ENCODE peak calls at places on chromosome 17, in six cellular contexts. F is NCI-H1048; T is central memory CD4-positive, alpha-beta T cell; R is NCI-H1092; V is SK-N-SH; C is COR-L47. A is an unnamed sample.

GRCh38 chr17:17391575-17392370 is 85.0 kb upstream of the MED9 start:
- DNase-seq in T (peak; percentile 73), C (no peak), F (no peak), R (no peak), V (no peak), A (no peak)

GRCh38 chr17:27615121-27615520 is 15.9 kb upstream of the LGALS9 start:
- DNase-seq in V (no peak), F (no peak), T (no peak), R (no peak), C (no peak), A (no peak)

GRCh38 chr17:80382446-80382845 is 32.5 kb upstream of the ENDOV start:
- DNase-seq in R (no peak), F (no peak), V (peak; percentile 44), T (no peak), C (no peak), A (no peak)

GRCh38 chr17:67116045-67116575 is 71.8 kb downstream of the CACNG1 start:
- DNase-seq in C (no peak), R (no peak), V (no peak), T (no peak), F (no peak), A (no peak)

GRCh38 chr17:69320908-69321238 is 6.1 kb downstream of the ABCA5 start:
- DNase-seq in V (no peak), T (no peak), F (no peak), R (no peak), C (no peak), A (no peak)

GRCh38 chr17:3974980-3975379 is 10.7 kb upstream of the ATP2A3 start:
- DNase-seq in R (no peak), T (no peak), F (no peak), V (no peak), C (no peak), A (no peak)

GRCh38 chr17:47179141-47179540 is 10.0 kb downstream of the CDC27 start:
- DNase-seq in V (no peak), R (no peak), T (no peak), F (no peak), C (no peak), A (no peak)

GRCh38 chr17:33871720-33872535 is 383.2 kb upstream of the CCL2 start:
- DNase-seq in R (no peak), C (peak; percentile 6), V (no peak), T (no peak), F (no peak), A (no peak)

GRCh38 chr17:39213852-39214251 is 11.9 kb downstream of the STAC2 start:
- DNase-seq in R (no peak), V (no peak), F (no peak), T (no peak), C (no peak), A (no peak)

GRCh38 chr17:49928826-49929475 is 40.0 kb upstream of the DLX4 start:
- DNase-seq in R (no peak), T (no peak), V (no peak), C (no peak), F (no peak), A (no peak)

GRCh38 chr17:5272313-5272712 is 9.8 kb upstream of the RABEP1 start:
- DNase-seq in R (no peak), V (peak; percentile 35), C (no peak), T (no peak), F (no peak), A (no peak)

GRCh38 chr17:36689089-36689667 is 87.8 kb downstream of the MRM1 start:
- DNase-seq in C (peak; percentile 15), T (no peak), F (no peak), V (no peak), R (no peak), A (no peak)

GRCh38 chr17:78235885-78236284 is 4.5 kb downstream of the TMEM235 start:
- DNase-seq in V (no peak), F (no peak), R (no peak), C (no peak), T (no peak), A (no peak)

GRCh38 chr17:7843536-7844291 is 9.7 kb downstream of the KDM6B start:
- DNase-seq in V (peak; percentile 84), C (peak; percentile 33), R (peak; percentile 67), F (peak; percentile 48), T (peak; percentile 93), A (peak; percentile 64)

GRCh38 chr17:74374786-74375185 is 7.5 kb downstream of the GPR142 start:
- DNase-seq in V (no peak), R (no peak), F (no peak), T (no peak), C (no peak), A (no peak)

GRCh38 chr17:35942588-35943186 is 826 bp downstream of the LYZL6 start:
- DNase-seq in T (no peak), R (no peak), V (no peak), F (no peak), C (no peak), A (no peak)

GRCh38 chr17:9037741-9038140 is 16.4 kb downstream of the NTN1 start:
- DNase-seq in T (no peak), F (no peak), C (no peak), R (no peak), V (no peak), A (no peak)

GRCh38 chr17:73089918-73090317 is 2.6 kb downstream of the SLC39A11 start:
- DNase-seq in T (no peak), V (no peak), C (no peak), R (no peak), F (no peak), A (no peak)

GRCh38 chr17:64118452-64118979 is 11.4 kb downstream of the ERN1 start:
- DNase-seq in V (no peak), C (peak; percentile 73), T (no peak), R (peak; percentile 68), F (no peak), A (peak; percentile 41)

GRCh38 chr17:39676198-39676819 is 8.1 kb downstream of the PNMT start:
- DNase-seq in F (no peak), R (peak; percentile 48), T (peak; percentile 59), V (no peak), C (peak; percentile 84), A (peak; percentile 88)

GRCh38 chr17:27469256-27469655 is 13.0 kb downstream of the KSR1 start:
- DNase-seq in V (no peak), R (no peak), T (no peak), C (no peak), F (no peak), A (no peak)

GRCh38 chr17:80822700-80823410 is 168.8 kb upstream of the CHMP6 start:
- DNase-seq in R (no peak), T (peak; percentile 13), F (no peak), C (no peak), V (no peak), A (no peak)

GRCh38 chr17:48627242-48627597 is 1.1 kb upstream of the HOXB9 start:
- DNase-seq in T (no peak), R (no peak), C (no peak), V (no peak), F (no peak), A (no peak)

GRCh38 chr17:68248199-68248825 is 469 bp downstream of the AMZ2 start:
- DNase-seq in F (no peak), T (no peak), C (peak; percentile 59), R (peak; percentile 71), V (no peak), A (peak; percentile 17)

GRCh38 chr17:13415877-13416416 is 185.8 kb downstream of the HS3ST3A1 start:
- DNase-seq in T (no peak), C (no peak), F (no peak), R (no peak), V (peak; percentile 74), A (peak; percentile 87)

GRCh38 chr17:27343972-27344607 is 50.2 kb downstream of the WSB1 start:
- DNase-seq in C (no peak), T (no peak), F (no peak), V (no peak), R (no peak), A (peak; percentile 46)

GRCh38 chr17:14730821-14731220 is 429.9 kb downstream of the HS3ST3B1 start:
- DNase-seq in F (no peak), R (no peak), V (no peak), T (no peak), C (no peak), A (no peak)

GRCh38 chr17:60230358-60230757 is 80.6 kb downstream of the CA4 start:
- DNase-seq in F (no peak), V (no peak), T (no peak), R (no peak), C (no peak), A (no peak)

GRCh38 chr17:34798581-34798980 is 162.7 kb downstream of the CCT6B start:
- DNase-seq in V (no peak), F (no peak), C (peak; percentile 80), R (peak; percentile 31), T (no peak), A (no peak)

GRCh38 chr17:82859431-82860403 is 19.9 kb upstream of the ZNF750 start:
- DNase-seq in F (no peak), T (peak; percentile 61), R (no peak), V (no peak), C (no peak), A (no peak)

GRCh38 chr17:66833201-66833600 is 1.7 kb upstream of the CACNG5 start:
- DNase-seq in C (no peak), V (no peak), R (no peak), F (no peak), T (no peak), A (no peak)

GRCh38 chr17:19338031-19338990 is 24.2 kb downstream of the B9D1 start:
- DNase-seq in V (peak; percentile 62), C (no peak), R (no peak), T (peak; percentile 60), F (no peak), A (no peak)

GRCh38 chr17:47207143-47208067 is 1.7 kb upstream of the MYL4 start:
- DNase-seq in F (no peak), R (no peak), T (no peak), C (no peak), V (no peak), A (no peak)

GRCh38 chr17:57025876-57026275 is 47.9 kb downstream of the SCPEP1 start:
- DNase-seq in C (no peak), F (no peak), V (no peak), T (no peak), R (no peak), A (no peak)

GRCh38 chr17:28726396-28726911 is 421 bp upstream of the TLCD1 start:
- DNase-seq in V (no peak), T (peak; percentile 67), F (no peak), C (peak; percentile 50), R (peak; percentile 56), A (no peak)

GRCh38 chr17:44536090-44536960 is 21.0 kb upstream of the FZD2 start:
- DNase-seq in C (no peak), R (no peak), V (no peak), T (no peak), F (no peak), A (no peak)

GRCh38 chr17:75240394-75241142 is 20.8 kb downstream of the GGA3 start:
- DNase-seq in T (no peak), V (peak; percentile 83), F (no peak), C (peak; percentile 17), R (no peak), A (no peak)

GRCh38 chr17:58677204-58677880 is 14.5 kb downstream of the TEX14 start:
- DNase-seq in V (no peak), F (no peak), T (no peak), C (no peak), R (no peak), A (no peak)

GRCh38 chr17:19381741-19382444 is 3.6 kb downstream of the MAPK7 start:
- DNase-seq in T (no peak), C (no peak), F (no peak), V (no peak), R (no peak), A (no peak)

A was measured in NCI-H2029.